ENCODE peak calls at places on chromosomes 13 and 19, in five cellular contexts. D is IMR-90, Z is PC-3, P is tibial nerve, I is thoracic aorta. Q is an unnamed sample. For H3K36me3 and H3K4me1, the result is how much of the 10 kb centered on the place peaks cover.

GRCh38 chr19:18660051-18660910 is 23.2 kb upstream of the CRTC1 start:
- DNase-seq in Z (no peak), D (peak), P (peak), I (peak), Q (no peak)

GRCh38 chr13:51330741-51331140 is 8.8 kb upstream of the SERPINE3 start:
- DNase-seq in Z (no peak), P (no peak), I (no peak), D (no peak), Q (no peak)

GRCh38 chr13:59441596-59442280 is 722.0 kb downstream of the DIAPH3 start:
- DNase-seq in P (no peak), Z (no peak), D (no peak), I (no peak), Q (no peak)

GRCh38 chr19:9146882-9147281 is 6.7 kb downstream of the ZNF317 start:
- DNase-seq in D (no peak), P (no peak), Z (no peak), I (no peak), Q (no peak)

GRCh38 chr19:48627211-48627864 is 8.0 kb downstream of the SPHK2 start:
- DNase-seq in P (no peak), I (no peak), D (no peak), Z (no peak), Q (no peak)

GRCh38 chr13:32736648-32737047 is 150.4 kb downstream of the PDS5B start:
- DNase-seq in I (no peak), Z (no peak), P (no peak), D (no peak), Q (no peak)

GRCh38 chr13:93227280-93227905 is 786 bp downstream of the GPC6 start:
- DNase-seq in Z (peak), P (peak), I (no peak), D (peak), Q (no peak)

GRCh38 chr19:17641846-17642245 is 46.3 kb downstream of the UNC13A start:
- DNase-seq in P (no peak), D (no peak), I (no peak), Z (no peak), Q (no peak)

GRCh38 chr19:6861683-6862286 is 25.6 kb upstream of the ADGRE1 start:
- DNase-seq in P (no peak), Z (peak), I (no peak), D (no peak), Q (peak)

GRCh38 chr13:20993661-20994440 is 67.5 kb downstream of the LATS2 start:
- DNase-seq in I (no peak), D (peak), Z (no peak), P (no peak), Q (no peak)

GRCh38 chr19:47713046-47714021 is at the start of gene EHD2:
- DNase-seq in D (peak), Z (no peak), I (no peak), P (peak), Q (no peak)

GRCh38 chr19:51986309-51987291 is at the start of gene ZNF350:
- DNase-seq in Z (peak), D (peak), I (peak), P (peak), Q (peak)

GRCh38 chr19:15551183-15552004 is 43.1 kb downstream of the CYP4F22 start:
- DNase-seq in I (no peak), D (no peak), Z (peak), P (no peak), Q (peak)

GRCh38 chr13:27259831-27260230 is 8.5 kb downstream of the RPL21 start:
- DNase-seq in P (no peak), I (no peak), D (no peak), Z (no peak), Q (no peak)

GRCh38 chr19:6286676-6287075 is 6.9 kb upstream of the MLLT1 start:
- DNase-seq in I (no peak), Z (no peak), D (no peak), P (no peak), Q (no peak)

GRCh38 chr13:47959468-47960088 is 41.5 kb downstream of the SUCLA2 start:
- DNase-seq in Z (no peak), I (no peak), D (no peak), P (no peak), Q (no peak)

GRCh38 chr13:111955412-111955769 is 111.6 kb upstream of the SOX1 start:
- DNase-seq in D (no peak), P (no peak), I (no peak), Z (no peak), Q (no peak)

GRCh38 chr13:33846306-33847062 is 28.5 kb downstream of the RFC3 start:
- DNase-seq in I (no peak), D (no peak), P (no peak), Z (no peak), Q (no peak)

GRCh38 chr19:33143897-33144405 is 12.0 kb downstream of the WDR88 start:
- DNase-seq in Z (peak), P (peak), D (peak), I (no peak), Q (peak)

GRCh38 chr13:73991384-73991783 is 142.8 kb downstream of the KLF12 start:
- DNase-seq in Z (no peak), P (no peak), I (no peak), D (no peak), Q (no peak)

GRCh38 chr19:38727868-38728660 is 16.2 kb downstream of the CAPN12 start:
- DNase-seq in I (no peak), D (no peak), Z (no peak), P (no peak), Q (no peak)

GRCh38 chr13:20713751-20714150 is 10.3 kb downstream of the IL17D start:
- DNase-seq in Z (no peak), P (no peak), D (peak), I (no peak), Q (no peak)

GRCh38 chr13:97852181-97852874 is 101.1 kb upstream of the IPO5 start:
- DNase-seq in D (no peak), Z (no peak), P (no peak), I (no peak), Q (no peak)

GRCh38 chr13:37869506-37869755 is 141 bp downstream of the TRPC4 start:
- DNase-seq in Z (no peak), P (no peak), I (no peak), D (no peak), Q (no peak)

GRCh38 chr13:37870489-37870845 is 895 bp upstream of the TRPC4 start:
- DNase-seq in P (no peak), Z (no peak), I (no peak), D (no peak), Q (no peak)

GRCh38 chr13:37870895-37871550 is 1.5 kb upstream of the TRPC4 start:
- DNase-seq in I (no peak), D (peak), Z (peak), P (no peak), Q (no peak)

GRCh38 chr13:37868691-37869505 is 674 bp downstream of the TRPC4 start:
- DNase-seq in P (no peak), Z (no peak), I (no peak), D (peak), Q (no peak)

GRCh38 chr13:37869756-37870488 is at the start of gene TRPC4:
- DNase-seq in Z (peak), I (no peak), P (no peak), D (peak), Q (no peak)
- H3K4me3 ChIP-seq in Z (peak), I (peak), P (peak), D (peak), Q (no peak)

DNA sequence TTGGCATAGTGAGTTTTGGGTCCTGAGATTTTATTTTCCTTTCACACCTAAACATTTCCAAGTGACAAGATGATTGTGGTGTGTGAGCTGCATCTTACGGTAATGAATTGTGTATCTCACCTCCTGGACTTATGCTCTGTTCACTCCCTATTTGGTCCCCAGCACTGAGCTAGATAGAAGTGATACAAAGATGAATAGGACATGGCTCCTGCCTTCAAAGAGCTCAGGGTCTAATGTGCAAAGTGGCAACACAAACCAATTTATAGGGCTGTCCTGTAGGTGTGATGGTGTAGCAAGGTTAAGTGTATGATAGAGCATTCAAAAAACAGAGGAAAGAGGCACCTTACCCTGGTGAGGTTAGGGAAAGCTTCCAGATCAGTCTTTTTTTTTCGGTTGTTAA is 17.6 kb upstream of the TNFRSF19 start:
- DNase-seq in D (no peak), P (no peak), I (no peak), Z (no peak), Q (no peak)
- H3K36me3 ChIP-seq in D (under half), P (under half), I (under half), Z (under half), Q (under half)

GRCh38 chr13:99501952-99502310 is 659 bp downstream of the TM9SF2 start:
- DNase-seq in D (peak), P (no peak), I (no peak), Z (peak), Q (no peak)

GRCh38 chr13:99505814-99506269 is 4.6 kb downstream of the TM9SF2 start:
- DNase-seq in P (no peak), I (no peak), D (peak), Z (peak), Q (no peak)

GRCh38 chr13:99506632-99507031 is 5.4 kb downstream of the TM9SF2 start:
- DNase-seq in I (no peak), D (no peak), P (no peak), Z (no peak), Q (no peak)

GRCh38 chr13:99509477-99509876 is 8.2 kb downstream of the TM9SF2 start:
- DNase-seq in I (no peak), D (no peak), Z (no peak), P (no peak), Q (no peak)

DNA sequence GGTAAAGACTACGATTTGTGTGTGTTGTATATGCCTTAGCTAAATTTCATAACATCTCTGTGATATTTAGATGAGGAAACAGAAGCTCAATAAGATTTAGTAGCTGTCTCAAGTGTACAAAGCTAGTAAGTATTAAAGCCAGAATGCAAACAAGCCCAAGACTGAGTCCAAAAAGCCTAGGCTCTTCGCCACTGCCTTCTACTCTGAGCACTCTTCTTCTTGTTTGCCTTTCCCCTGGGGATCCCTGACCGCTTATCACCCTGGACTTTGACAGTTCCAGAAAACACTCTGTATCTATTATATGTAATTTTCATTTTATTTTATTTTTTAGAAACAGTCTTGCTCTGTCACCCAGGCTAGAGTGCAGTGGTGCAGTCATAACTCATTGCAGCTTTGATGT is 5.8 kb downstream of the TM9SF2 start:
- DNase-seq in Z (no peak), I (no peak), D (no peak), P (no peak), Q (no peak)
- H3K4me1 ChIP-seq in Z (under half), I (half or more), D (under half), P (half or more), Q (under half)

GRCh38 chr13:95120650-95121049 is 180.6 kb downstream of the ABCC4 start:
- DNase-seq in Z (no peak), P (no peak), I (no peak), D (no peak), Q (no peak)
- H3K4me3 ChIP-seq in Z (no peak), P (no peak), I (no peak), D (no peak), Q (no peak)

GRCh38 chr19:7979011-7979410 is 26.4 kb downstream of the ELAVL1 start:
- DNase-seq in Z (no peak), P (no peak), D (no peak), I (no peak), Q (no peak)
- H3K36me3 ChIP-seq in Z (half or more), P (under half), D (half or more), I (under half), Q (half or more)

DNA sequence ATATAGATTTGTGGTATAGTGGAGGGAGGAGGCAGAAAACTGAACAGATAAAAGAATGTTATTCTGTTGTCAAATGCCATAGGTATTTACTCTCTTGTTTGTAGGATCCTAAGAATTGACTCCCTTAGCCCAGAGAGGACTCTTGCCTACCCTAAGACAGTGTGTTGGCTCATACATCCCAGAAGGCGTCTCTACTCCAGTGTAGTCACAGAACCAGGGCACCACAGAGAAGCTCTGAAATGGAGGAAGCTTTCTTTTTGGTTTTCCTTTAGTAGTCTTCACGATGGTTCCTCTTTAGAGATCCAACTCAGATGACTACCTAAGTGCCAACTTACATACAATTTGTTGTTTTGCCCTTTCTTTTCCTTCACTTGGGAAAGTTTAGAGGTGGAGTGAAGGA is 14.0 kb downstream of the GPR183 start:
- DNase-seq in Z (no peak), D (no peak), I (no peak), P (no peak), Q (no peak)
- H3K4me1 ChIP-seq in Z (under half), D (under half), I (under half), P (under half), Q (half or more)

Q was measured in effector memory CD4-positive, alpha-beta T cell.